ENCODE peak calls at places on chromosome 10, in seven cellular contexts. T, C, X, B, P, V and L are unnamed samples.

GRCh38 chr10:29646960-29647431 is 12.2 kb upstream of the SVIL start:
- DNase-seq in X (no peak), B (no peak), C (no peak), P (no peak), V (no peak), T (no peak), L (peak)

GRCh38 chr10:77355844-77356243 is 281.8 kb downstream of the KCNMA1 start:
- DNase-seq in X (peak), V (no peak), P (no peak), B (no peak), C (no peak), T (no peak), L (no peak)

GRCh38 chr10:17075510-17075909 is 54.1 kb downstream of the CUBN start:
- DNase-seq in P (no peak), C (no peak), X (no peak), B (no peak), T (no peak), V (no peak), L (no peak)

GRCh38 chr10:15067154-15067553 is 21.4 kb downstream of the ACBD7 start:
- DNase-seq in X (no peak), B (no peak), C (no peak), P (no peak), T (no peak), V (no peak), L (no peak)

GRCh38 chr10:78905940-78906308 is 162.8 kb upstream of the ZMIZ1 start:
- DNase-seq in V (no peak), B (no peak), P (no peak), T (no peak), C (peak), X (no peak), L (no peak)

GRCh38 chr10:130222381-130222780 is 86.2 kb downstream of the GLRX3 start:
- DNase-seq in T (no peak), V (no peak), X (no peak), B (no peak), C (no peak), P (no peak), L (peak)

GRCh38 chr10:130904676-130905075 is 406.8 kb downstream of the TCERG1L start:
- DNase-seq in P (no peak), T (no peak), B (no peak), X (no peak), C (no peak), V (no peak), L (no peak)

GRCh38 chr10:50567384-50567783 is 56.4 kb downstream of the SGMS1 start:
- DNase-seq in C (peak), P (no peak), B (no peak), T (no peak), X (no peak), V (no peak), L (no peak)

GRCh38 chr10:46285966-46286620 is 704 bp upstream of the ANTXRL start:
- DNase-seq in X (no peak), T (no peak), C (no peak), P (no peak), B (no peak), V (no peak), L (peak)

GRCh38 chr10:37314350-37314749 is 189.0 kb downstream of the ANKRD30A start:
- DNase-seq in P (no peak), V (no peak), T (no peak), C (no peak), X (no peak), B (no peak), L (no peak)

GRCh38 chr10:98361131-98361633 is 53.8 kb downstream of the PYROXD2 start:
- DNase-seq in P (no peak), B (peak), T (no peak), C (no peak), V (peak), X (peak), L (peak)

GRCh38 chr10:3928078-3928477 is 143.1 kb upstream of the KLF6 start:
- DNase-seq in P (no peak), C (no peak), T (no peak), X (no peak), B (no peak), V (no peak), L (no peak)

GRCh38 chr10:72658696-72659400 is 33.0 kb upstream of the MICU1 start:
- DNase-seq in T (no peak), B (no peak), P (no peak), C (no peak), V (no peak), X (no peak), L (no peak)

GRCh38 chr10:130929422-130930325 is 381.8 kb downstream of the TCERG1L start:
- DNase-seq in P (no peak), V (no peak), C (no peak), X (no peak), T (no peak), B (no peak), L (no peak)

GRCh38 chr10:21524131-21524525 is 1.4 kb downstream of the SKIDA1 start:
- DNase-seq in V (no peak), C (no peak), B (no peak), T (no peak), P (no peak), X (no peak), L (no peak)

GRCh38 chr10:86317949-86318725 is 48.5 kb downstream of the GRID1 start:
- DNase-seq in P (no peak), B (no peak), V (no peak), C (no peak), T (no peak), X (no peak), L (peak)

GRCh38 chr10:14658331-14659122 is 116.2 kb downstream of the FAM107B start:
- DNase-seq in P (no peak), V (no peak), C (no peak), B (no peak), T (no peak), X (peak), L (no peak)

GRCh38 chr10:102431452-102432124 is 786 bp downstream of the CUEDC2 start:
- DNase-seq in V (no peak), X (no peak), T (no peak), C (no peak), B (no peak), P (peak), L (no peak)

GRCh38 chr10:112782176-112782907 is 167.7 kb upstream of the TCF7L2 start:
- DNase-seq in C (no peak), T (no peak), B (peak), V (peak), X (no peak), P (no peak), L (peak)